ENCODE peak calls at places on chromosomes 6 and 20, in four cellular contexts. F is ecto neural progenitor cell, Y is NCI-H1092, B is ELR. C is an unnamed sample.

GRCh38 chr6:45423111-45423900 is 45.6 kb upstream of the SUPT3H start:
- DNase-seq in F (peak; percentile 70), Y (no peak), B (peak; percentile 64), C (peak; percentile 70)

GRCh38 chr6:447381-448165 is 56.0 kb downstream of the IRF4 start:
- DNase-seq in F (no peak), Y (no peak), B (no peak), C (no peak)

GRCh38 chr6:112139052-112139451 is 51.7 kb downstream of the FAM229B start:
- DNase-seq in F (no peak), Y (no peak), B (no peak), C (no peak)

GRCh38 chr20:8642247-8642646 is 426.6 kb upstream of the PLCB4 start:
- DNase-seq in F (no peak), Y (no peak), B (no peak), C (no peak)

GRCh38 chr6:15513801-15514711 is 148.8 kb downstream of the DTNBP1 start:
- DNase-seq in F (no peak), Y (no peak), B (no peak), C (peak; percentile 64)

GRCh38 chr6:15572296-15573016 is 90.4 kb downstream of the DTNBP1 start:
- DNase-seq in F (no peak), Y (no peak), B (no peak), C (no peak)

GRCh38 chr20:57586370-57586793 is 25.5 kb downstream of the PCK1 start:
- DNase-seq in F (no peak), Y (no peak), B (no peak), C (no peak)

GRCh38 chr20:881051-881820 is 34.9 kb downstream of the ANGPT4 start:
- DNase-seq in F (no peak), Y (no peak), B (peak; percentile 77), C (peak; percentile 73)

GRCh38 chr6:41712651-41713103 is 22.7 kb downstream of the TFEB start:
- DNase-seq in F (no peak), Y (peak; percentile 26), B (no peak), C (peak; percentile 47)

GRCh38 chr6:138664740-138665139 is 108.8 kb upstream of the CCDC28A start:
- DNase-seq in F (no peak), Y (no peak), B (no peak), C (no peak)

GRCh38 chr6:11043552-11043960 is 549 bp downstream of the ELOVL2 start:
- DNase-seq in F (no peak), Y (no peak), B (peak; percentile 19), C (peak; percentile 30)

GRCh38 chr20:37534401-37535157 is 6.9 kb upstream of the BLCAP start:
- DNase-seq in F (peak; percentile 61), Y (peak; percentile 54), B (peak; percentile 87), C (peak; percentile 78)

GRCh38 chr6:6972456-6972855 is 135.3 kb upstream of the RREB1 start:
- DNase-seq in F (no peak), Y (no peak), B (peak; percentile 40), C (peak; percentile 60)

GRCh38 chr20:38454556-38455473 is 17.8 kb upstream of the RALGAPB start:
- DNase-seq in F (no peak), Y (no peak), B (peak; percentile 31), C (no peak)

GRCh38 chr6:84779380-84779779 is 15.0 kb upstream of the TBX18 start:
- DNase-seq in F (no peak), Y (no peak), B (peak; percentile 32), C (peak; percentile 32)

GRCh38 chr6:24710519-24711303 is 8.2 kb downstream of the C6orf62 start:
- DNase-seq in F (no peak), Y (no peak), B (no peak), C (no peak)

GRCh38 chr6:159608961-159609673 is 83.9 kb downstream of the SOD2 start:
- DNase-seq in F (no peak), Y (no peak), B (peak; percentile 60), C (peak; percentile 61)

GRCh38 chr20:57442888-57443239 is 51.7 kb downstream of the RBM38 start:
- DNase-seq in F (no peak), Y (no peak), B (no peak), C (no peak)

GRCh38 chr6:121548146-121548545 is 112.7 kb downstream of the GJA1 start:
- DNase-seq in F (no peak), Y (no peak), B (peak; percentile 4), C (peak; percentile 45)

GRCh38 chr6:32151885-32152311 is at the start of gene PRRT1:
- DNase-seq in F (peak; percentile 57), Y (no peak), B (peak; percentile 34), C (peak; percentile 45)

GRCh38 chr6:160513836-160514235 is 150.2 kb downstream of the LPA start:
- DNase-seq in F (no peak), Y (no peak), B (peak; percentile 72), C (peak; percentile 24)

GRCh38 chr6:126600258-126600916 is 260.5 kb downstream of the CENPW start:
- DNase-seq in F (no peak), Y (no peak), B (no peak), C (no peak)

GRCh38 chr6:136014454-136015421 is 163.2 kb downstream of the PDE7B start:
- DNase-seq in F (no peak), Y (no peak), B (peak; percentile 99), C (peak; percentile 97)

GRCh38 chr6:20098267-20098876 is 113.9 kb downstream of the MBOAT1 start:
- DNase-seq in F (no peak), Y (no peak), B (no peak), C (no peak)

GRCh38 chr6:147054158-147054557 is 150.1 kb upstream of the STXBP5 start:
- DNase-seq in F (no peak), Y (no peak), B (no peak), C (no peak)

GRCh38 chr6:151143806-151144205 is 96.0 kb upstream of the AKAP12 start:
- DNase-seq in F (no peak), Y (no peak), B (no peak), C (no peak)

GRCh38 chr6:107185570-107185969 is 70.3 kb upstream of the BEND3 start:
- DNase-seq in F (peak; percentile 49), Y (peak; percentile 9), B (peak; percentile 3), C (peak; percentile 12)

GRCh38 chr6:162857321-162857720 is 129.5 kb downstream of the PACRG start:
- DNase-seq in F (no peak), Y (no peak), B (no peak), C (no peak)

GRCh38 chr6:26230336-26230735 is 134.7 kb upstream of the BTN3A2 start:
- DNase-seq in F (no peak), Y (no peak), B (peak; percentile 71), C (peak; percentile 53)

GRCh38 chr6:51213806-51214205 is 395.1 kb downstream of the TFAP2B start:
- DNase-seq in F (peak; percentile 57), Y (no peak), B (no peak), C (no peak)

GRCh38 chr20:53794529-53795115 is 201.0 kb upstream of the ZNF217 start:
- DNase-seq in F (no peak), Y (no peak), B (peak; percentile 29), C (peak; percentile 58)

GRCh38 chr6:139296927-139297326 is 5.1 kb upstream of the TXLNB start:
- DNase-seq in F (no peak), Y (no peak), B (peak; percentile 89), C (peak; percentile 64)

GRCh38 chr6:34289137-34289536 is 40.3 kb upstream of the SMIM29 start:
- DNase-seq in F (no peak), Y (no peak), B (no peak), C (no peak)

C was measured in GM23248.